ENCODE peak calls at places on chromosomes 16 and 17, in four cellular contexts. N is bronchial epithelial cell, Q is retina, D is heart right ventricle. Z is an unnamed sample.

GRCh38 chr17:8412089-8412488 is 14.5 kb upstream of the RNF222 start:
- DNase-seq in Q (no peak), D (no peak), N (no peak), Z (no peak)

GRCh38 chr16:77660311-77660710 is 62.0 kb upstream of the NUDT7 start:
- DNase-seq in Q (peak; percentile 70), D (no peak), N (peak; percentile 25), Z (peak; percentile 91)

GRCh38 chr17:74779948-74780400 is 3.8 kb upstream of the NAT9 start:
- DNase-seq in N (no peak), D (no peak), Q (no peak), Z (peak; percentile 37)

GRCh38 chr17:19339341-19339815 is 23.1 kb downstream of the B9D1 start:
- DNase-seq in N (no peak), Q (no peak), D (no peak), Z (no peak)

GRCh38 chr17:64437944-64438525 is 10.9 kb upstream of the MILR1 start:
- DNase-seq in D (no peak), N (no peak), Q (no peak), Z (no peak)

GRCh38 chr17:17081304-17081940 is 39.2 kb downstream of the MPRIP start:
- DNase-seq in N (no peak), Q (no peak), D (no peak), Z (no peak)

GRCh38 chr17:61323015-61323379 is 76.6 kb upstream of the TBX2 start:
- DNase-seq in N (no peak), Q (no peak), D (no peak), Z (no peak)

GRCh38 chr17:10743316-10744009 is 13.6 kb upstream of the TMEM220 start:
- DNase-seq in Q (no peak), D (no peak), N (peak; percentile 16), Z (no peak)

GRCh38 chr16:57013268-57013667 is 23.9 kb downstream of the NLRC5 start:
- DNase-seq in N (peak; percentile 61), D (no peak), Q (no peak), Z (peak; percentile 38)

GRCh38 chr17:29066053-29066452 is 23.1 kb downstream of the PIPOX start:
- DNase-seq in N (no peak), Q (no peak), D (no peak), Z (no peak)

GRCh38 chr17:45895304-45895968 is 1.1 kb downstream of the MAPT start:
- DNase-seq in N (no peak), D (no peak), Q (peak; percentile 85), Z (peak; percentile 33)

GRCh38 chr16:72467157-72467759 is 295.3 kb upstream of the PMFBP1 start:
- DNase-seq in Q (peak; percentile 54), N (peak; percentile 61), D (no peak), Z (peak; percentile 76)

GRCh38 chr17:75084039-75084660 is 3.6 kb upstream of the SLC16A5 start:
- DNase-seq in N (no peak), D (no peak), Q (no peak), Z (peak; percentile 68)